ENCODE peak calls at places on chromosome 15, in four cellular contexts. R is H1, Y is K562, O is HepG2. C is an unnamed sample.

GRCh38 chr15:67505675-67506572 is 15.0 kb upstream of the C15orf61 start:
- DNase-seq in R (no peak), Y (no peak), O (no peak), C (no peak)

GRCh38 chr15:52791776-52792175 is 1.6 kb upstream of the ONECUT1 start:
- DNase-seq in R (no peak), Y (no peak), O (no peak), C (no peak)

GRCh38 chr15:78418681-78419080 is 19.3 kb upstream of the IREB2 start:
- DNase-seq in R (no peak), Y (no peak), O (peak; percentile 54), C (no peak)

GRCh38 chr15:51924146-51925068 is 47.2 kb downstream of the LEO1 start:
- DNase-seq in R (peak; percentile 55), Y (peak; percentile 12), O (no peak), C (no peak)

GRCh38 chr15:43492266-43492665 is 690 bp downstream of the TP53BP1 start:
- DNase-seq in R (no peak), Y (no peak), O (no peak), C (no peak)

GRCh38 chr15:26888761-26889160 is 21.9 kb downstream of the GABRA5 start:
- DNase-seq in R (no peak), Y (no peak), O (peak; percentile 14), C (peak; percentile 1)

GRCh38 chr15:39587291-39587909 is 6.5 kb downstream of the THBS1 start:
- DNase-seq in R (no peak), Y (no peak), O (no peak), C (no peak)

GRCh38 chr15:28930011-28930410 is 44.2 kb downstream of the APBA2 start:
- DNase-seq in R (no peak), Y (no peak), O (no peak), C (no peak)

GRCh38 chr15:44489464-44489863 is 47.5 kb upstream of the EIF3J start:
- DNase-seq in R (no peak), Y (peak; percentile 23), O (peak; percentile 5), C (no peak)

GRCh38 chr15:79071901-79072300 is 18.7 kb downstream of the RASGRF1 start:
- DNase-seq in R (no peak), Y (no peak), O (no peak), C (no peak)

GRCh38 chr15:34248190-34248589 is 23.4 kb downstream of the EMC4 start:
- DNase-seq in R (no peak), Y (peak; percentile 27), O (no peak), C (no peak)

GRCh38 chr15:34514251-34514760 is 69.1 kb downstream of the GOLGA8B start:
- DNase-seq in R (peak; percentile 80), Y (peak; percentile 49), O (no peak), C (peak; percentile 21)

GRCh38 chr15:52709172-52709979 is 30.2 kb upstream of the ATOSA start:
- DNase-seq in R (peak; percentile 84), Y (peak; percentile 7), O (peak; percentile 51), C (no peak)

GRCh38 chr15:70532536-70533186 is 230.7 kb downstream of the UACA start:
- DNase-seq in R (peak; percentile 23), Y (no peak), O (no peak), C (no peak)

GRCh38 chr15:69086427-69087205 is 72.1 kb downstream of the NOX5 start:
- DNase-seq in R (no peak), Y (no peak), O (no peak), C (no peak)

GRCh38 chr15:51229907-51230328 is 108.5 kb downstream of the CYP19A1 start:
- DNase-seq in R (no peak), Y (peak; percentile 35), O (peak; percentile 8), C (peak; percentile 19)

GRCh38 chr15:69190504-69190903 is 30.1 kb downstream of the GLCE start:
- DNase-seq in R (no peak), Y (no peak), O (no peak), C (no peak)

GRCh38 chr15:52567886-52568568 is 803 bp downstream of the ARPP19 start:
- DNase-seq in R (no peak), Y (peak; percentile 40), O (peak; percentile 36), C (peak; percentile 35)

GRCh38 chr15:32669870-32670623 is 28.5 kb downstream of the SCG5 start:
- DNase-seq in R (no peak), Y (no peak), O (peak; percentile 84), C (no peak)

GRCh38 chr15:88800026-88800425 is 3.2 kb upstream of the ACAN start:
- DNase-seq in R (no peak), Y (no peak), O (no peak), C (no peak)

GRCh38 chr15:27842526-27842925 is 256.6 kb downstream of the OCA2 start:
- DNase-seq in R (no peak), Y (no peak), O (no peak), C (no peak)

GRCh38 chr15:91142097-91142744 is 42.2 kb downstream of the SV2B start:
- DNase-seq in R (no peak), Y (peak; percentile 14), O (peak; percentile 6), C (peak; percentile 22)

GRCh38 chr15:66877558-66878285 is 175.7 kb downstream of the SMAD6 start:
- DNase-seq in R (peak; percentile 39), Y (no peak), O (no peak), C (no peak)

GRCh38 chr15:93829115-93829849 is 402.1 kb upstream of the MCTP2 start:
- DNase-seq in R (no peak), Y (no peak), O (no peak), C (no peak)

GRCh38 chr15:80160570-80161156 is 7.9 kb downstream of the FAH start:
- DNase-seq in R (no peak), Y (peak; percentile 91), O (peak; percentile 87), C (peak; percentile 68)

DNA sequence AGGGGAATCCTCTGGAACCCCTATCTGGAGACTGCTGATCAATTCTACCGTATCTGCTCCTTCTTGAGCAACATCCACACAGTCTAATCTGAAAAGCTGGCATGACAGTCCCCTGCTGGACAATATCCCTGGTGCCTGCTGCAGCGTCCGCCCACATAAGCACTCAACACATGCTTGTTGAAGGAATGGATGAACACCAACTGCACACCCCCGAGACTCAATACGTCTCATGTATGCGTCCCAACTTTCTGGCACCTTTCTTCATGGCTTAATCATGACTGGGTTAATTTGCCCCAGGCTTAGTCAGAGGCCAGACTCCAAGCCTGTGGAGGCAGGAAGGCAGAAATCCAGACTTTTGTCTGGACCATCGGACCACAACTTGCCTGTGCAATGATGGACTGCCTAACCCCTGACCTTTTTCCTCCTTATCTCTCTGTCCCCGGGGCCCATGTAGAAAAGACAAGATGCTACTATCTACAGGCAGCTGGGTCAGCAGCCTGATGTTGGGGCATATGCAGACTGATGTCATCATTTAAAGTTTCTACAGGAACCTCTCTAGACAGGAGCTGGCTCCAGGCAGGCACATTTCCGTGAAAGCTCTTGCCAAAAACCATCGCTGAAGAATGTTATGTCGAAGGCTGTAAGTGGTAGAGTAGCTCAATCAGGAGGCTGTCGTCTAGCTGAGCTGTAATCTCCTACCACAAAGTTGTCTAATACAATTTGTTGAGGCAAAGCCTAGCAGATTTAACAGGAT is 114.1 kb upstream of the TPM1 start:
- DNase-seq in R (no peak), Y (peak; percentile 34), O (peak; percentile 37), C (peak; percentile 76)
- TF ChIP-seq RAD21 in R (peak; percentile 29), Y (no peak), O (peak; percentile 46), C (peak; percentile 61)

GRCh38 chr15:22257668-22258401 is 177.5 kb downstream of the OR4M2 start:
- DNase-seq in R (no peak), Y (no peak), O (no peak), C (no peak)
- TF ChIP-seq RNF2 in R (no peak), Y (no peak), O (no peak), C (no peak)

GRCh38 chr15:65077981-65078352 is 1.4 kb downstream of the KBTBD13 start:
- DNase-seq in R (peak; percentile 85), Y (no peak), O (no peak), C (peak; percentile 91)
- TF ChIP-seq RAD21 in R (peak; percentile 74), Y (no peak), O (no peak), C (peak; percentile 84)

DNA sequence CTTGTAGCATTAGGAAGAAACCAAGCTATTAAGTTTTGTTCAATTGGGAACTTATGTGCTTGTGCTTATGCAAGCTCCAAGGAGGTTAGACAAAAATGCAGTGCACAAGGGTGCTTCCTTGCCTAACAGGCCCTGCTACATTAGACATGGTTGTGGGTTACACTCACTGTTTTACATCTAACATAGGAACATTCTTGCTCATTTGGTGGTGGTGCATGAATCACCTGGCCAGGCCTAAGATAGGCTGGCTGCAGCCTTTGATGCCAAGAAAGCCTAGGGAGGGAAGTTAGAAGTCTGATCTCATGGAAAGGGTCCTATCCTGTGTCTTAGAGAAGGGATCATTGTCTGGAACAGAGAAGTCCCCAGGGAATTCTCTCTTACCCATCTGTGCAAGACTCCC is 43.5 kb downstream of the CA12 start:
- DNase-seq in R (no peak), Y (no peak), O (no peak), C (no peak)
- TF ChIP-seq RNF2 in R (no peak), Y (no peak), O (no peak), C (no peak)

DNA sequence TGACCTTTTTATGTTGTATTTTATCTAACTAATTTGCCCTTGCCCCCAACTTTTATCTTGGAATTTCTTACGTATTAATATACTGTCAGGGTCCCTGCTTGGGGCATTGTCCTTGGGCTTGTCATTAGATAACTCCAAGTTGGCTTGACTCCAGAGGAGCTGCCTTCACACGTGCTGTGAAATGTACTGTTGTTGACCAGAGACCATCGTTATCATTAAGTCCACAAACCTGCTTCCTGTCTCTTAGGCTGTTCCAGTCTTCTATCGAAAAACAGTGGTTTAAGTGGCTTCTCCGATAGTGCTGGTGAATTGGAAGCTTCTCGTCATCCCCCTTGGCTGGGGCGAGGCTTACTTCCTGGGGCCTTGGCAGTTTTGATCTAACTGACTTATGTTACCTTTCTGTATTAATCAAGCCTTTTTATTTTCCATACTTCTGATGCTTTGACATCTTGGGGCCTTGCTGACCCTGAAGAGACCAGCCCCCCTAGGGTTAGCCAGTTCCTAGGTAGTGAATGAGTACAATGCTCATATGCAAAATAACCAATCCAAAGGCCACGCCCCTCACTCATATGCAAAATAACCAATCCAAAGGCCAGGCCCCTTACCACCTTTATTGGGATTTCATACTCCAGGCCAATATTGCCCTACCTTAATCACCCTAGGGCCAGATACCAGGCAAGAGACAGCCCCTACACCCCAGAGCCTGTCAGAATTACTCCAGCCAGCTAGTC is 164.5 kb downstream of the IGF1R start:
- DNase-seq in R (no peak), Y (peak; percentile 32), O (peak; percentile 89), C (no peak)
- TF ChIP-seq RAD21 in R (no peak), Y (no peak), O (no peak), C (no peak)

DNA sequence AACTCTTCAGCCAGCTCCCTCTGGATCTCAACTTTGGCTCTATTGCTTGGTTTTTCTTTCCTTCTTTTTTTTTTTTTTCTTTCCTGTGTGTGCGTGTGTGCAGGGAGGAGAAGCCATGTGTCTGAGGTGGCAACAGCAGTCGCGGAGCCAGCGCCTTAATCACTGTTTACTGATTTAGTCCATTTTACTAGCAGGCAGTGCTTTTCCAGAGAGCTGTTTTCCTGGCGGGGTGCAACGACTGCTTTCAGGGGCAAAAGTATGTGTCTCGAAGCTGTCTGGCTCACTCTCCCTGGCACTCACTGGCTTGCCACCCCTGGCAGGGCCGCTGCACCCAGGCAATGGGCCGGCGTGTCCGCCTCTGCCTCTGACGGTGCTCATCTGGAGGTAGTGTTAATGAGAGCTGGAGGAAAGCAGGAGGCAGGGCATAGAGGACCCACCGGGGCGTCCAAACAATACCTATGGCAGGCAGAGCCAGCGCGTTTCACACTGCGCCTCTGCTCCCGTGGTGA is 835.4 kb upstream of the NR2F2 start:
- DNase-seq in R (no peak), Y (no peak), O (no peak), C (no peak)
- TF ChIP-seq RNF2 in R (no peak), Y (no peak), O (no peak), C (no peak)

GRCh38 chr15:58748787-58749531 is 548 bp downstream of the ADAM10 start:
- DNase-seq in R (peak; percentile 70), Y (peak; percentile 77), O (peak; percentile 39), C (peak; percentile 49)
- TF ChIP-seq RAD21 in R (no peak), Y (no peak), O (no peak), C (no peak)

C was measured in A549.